ENCODE peak calls at places on chromosomes 11 and 22, in four cellular contexts. S, B, F and L are unnamed samples.

GRCh38 chr11:115141221-115141620 is 363.0 kb downstream of the CADM1 start:
- DNase-seq in F (no peak), B (no peak), S (no peak), L (no peak)

GRCh38 chr11:78244546-78245315 is 56.0 kb downstream of the USP35 start:
- DNase-seq in B (no peak), S (no peak), F (no peak), L (no peak)

GRCh38 chr11:71283960-71284359 is 31.6 kb upstream of the SHANK2 start:
- DNase-seq in S (peak; percentile 62), B (no peak), F (no peak), L (no peak)

GRCh38 chr11:75260396-75260795 is 19.8 kb downstream of the TPBGL start:
- DNase-seq in B (no peak), F (no peak), S (no peak), L (no peak)

GRCh38 chr11:36339899-36340298 is 43.8 kb downstream of the PRR5L start:
- DNase-seq in F (no peak), B (no peak), S (no peak), L (no peak)

GRCh38 chr11:11841121-11841604 is 609 bp upstream of the USP47 start:
- DNase-seq in F (no peak), B (peak; percentile 73), S (peak; percentile 19), L (peak; percentile 38)

GRCh38 chr11:62487698-62488551 is 58.7 kb downstream of the AHNAK start:
- DNase-seq in S (no peak), B (no peak), F (no peak), L (no peak)

GRCh38 chr11:99693941-99694492 is 673.3 kb downstream of the CNTN5 start:
- DNase-seq in B (no peak), S (peak; percentile 3), F (no peak), L (no peak)

GRCh38 chr22:38467438-38467903 is 425 bp upstream of the KDELR3 start:
- DNase-seq in F (no peak), B (peak; percentile 41), S (no peak), L (no peak)

GRCh38 chr11:2914475-2915195 is 14.6 kb downstream of the PHLDA2 start:
- DNase-seq in F (no peak), S (no peak), B (no peak), L (no peak)

GRCh38 chr11:62540804-62541671 is 5.6 kb downstream of the AHNAK start:
- DNase-seq in F (peak; percentile 76), S (no peak), B (no peak), L (no peak)

GRCh38 chr11:134347441-134347840 is 15.7 kb downstream of the GLB1L2 start:
- DNase-seq in S (no peak), B (no peak), F (no peak), L (no peak)

GRCh38 chr11:108278546-108278945 is 55.7 kb downstream of the ATM start:
- DNase-seq in F (no peak), S (no peak), B (no peak), L (peak; percentile 12)

GRCh38 chr22:28600546-28601143 is 79.0 kb downstream of the TTC28 start:
- DNase-seq in S (peak; percentile 53), F (no peak), B (peak; percentile 48), L (peak; percentile 36)

GRCh38 chr11:132123449-132123848 is 753.0 kb downstream of the NTM start:
- DNase-seq in F (no peak), S (no peak), B (no peak), L (no peak)

GRCh38 chr11:68932933-68933577 is 29.4 kb downstream of the IGHMBP2 start:
- DNase-seq in S (no peak), F (no peak), B (no peak), L (no peak)

GRCh38 chr22:20319041-20319744 is 667 bp downstream of the DGCR6L start:
- DNase-seq in B (peak; percentile 85), F (no peak), S (no peak), L (peak; percentile 45)

GRCh38 chr11:69075421-69076128 is 26.8 kb downstream of the TPCN2 start:
- DNase-seq in S (no peak), F (no peak), B (peak; percentile 61), L (no peak)

GRCh38 chr11:44632466-44633123 is 67.1 kb downstream of the CD82 start:
- DNase-seq in B (peak; percentile 70), S (peak; percentile 49), F (no peak), L (peak; percentile 57)

GRCh38 chr11:2927851-2928604 is 1.2 kb downstream of the PHLDA2 start:
- DNase-seq in F (no peak), S (no peak), B (peak; percentile 38), L (no peak)

GRCh38 chr22:50734343-50734771 is 3.6 kb upstream of the ACR start:
- DNase-seq in B (no peak), F (no peak), S (no peak), L (no peak)

GRCh38 chr11:69726019-69726418 is 22.2 kb upstream of the FGF19 start:
- DNase-seq in S (no peak), F (no peak), B (no peak), L (no peak)

GRCh38 chr11:114683007-114683406 is 4.7 kb downstream of the NXPE2 start:
- DNase-seq in F (no peak), S (no peak), B (no peak), L (no peak)

GRCh38 chr11:68028802-68029475 is 1.5 kb upstream of the NDUFS8 start:
- DNase-seq in F (no peak), S (no peak), B (no peak), L (no peak)

GRCh38 chr22:22418163-22418549 is 90.4 kb downstream of the ZNF280B start:
- DNase-seq in F (no peak), S (no peak), B (no peak), L (no peak)

GRCh38 chr11:69504127-69504526 is 22.7 kb downstream of the LINC01488 start:
- DNase-seq in B (no peak), F (no peak), S (no peak), L (no peak)

GRCh38 chr11:74694136-74694535 is 37.1 kb downstream of the CHRDL2 start:
- DNase-seq in B (peak; percentile 58), F (no peak), S (peak; percentile 57), L (no peak)

GRCh38 chr11:75767228-75767572 is 1.4 kb upstream of the DGAT2 start:
- DNase-seq in B (peak; percentile 70), F (no peak), S (no peak), L (no peak)

GRCh38 chr11:64529559-64530520 is 61.2 kb upstream of the SLC22A12 start:
- DNase-seq in B (no peak), S (no peak), F (no peak), L (no peak)

GRCh38 chr11:32312865-32313403 is 122.4 kb downstream of the WT1 start:
- DNase-seq in F (no peak), B (peak; percentile 63), S (peak; percentile 45), L (peak; percentile 69)

GRCh38 chr11:10893713-10894112 is 35.9 kb upstream of the ZBED5 start:
- DNase-seq in F (no peak), B (no peak), S (peak; percentile 50), L (no peak)

GRCh38 chr22:31228425-31228824 is 16.3 kb downstream of the LIMK2 start:
- DNase-seq in F (no peak), S (no peak), B (no peak), L (no peak)

GRCh38 chr11:86374586-86374985 is at the start of gene CCDC81:
- DNase-seq in S (no peak), F (no peak), B (no peak), L (no peak)

GRCh38 chr11:1399386-1400167 is 9.8 kb downstream of the BRSK2 start:
- DNase-seq in B (peak; percentile 18), F (no peak), S (no peak), L (no peak)
- TF ChIP-seq FOXM1 in B (no peak), F (no peak), S (no peak), L (no peak)

GRCh38 chr22:48346911-48347310 is 1480.8 kb downstream of the BRD1 start:
- DNase-seq in B (no peak), F (no peak), S (no peak), L (no peak)
- TF ChIP-seq FOXK2 in B (no peak), F (no peak), S (no peak), L (no peak)

DNA sequence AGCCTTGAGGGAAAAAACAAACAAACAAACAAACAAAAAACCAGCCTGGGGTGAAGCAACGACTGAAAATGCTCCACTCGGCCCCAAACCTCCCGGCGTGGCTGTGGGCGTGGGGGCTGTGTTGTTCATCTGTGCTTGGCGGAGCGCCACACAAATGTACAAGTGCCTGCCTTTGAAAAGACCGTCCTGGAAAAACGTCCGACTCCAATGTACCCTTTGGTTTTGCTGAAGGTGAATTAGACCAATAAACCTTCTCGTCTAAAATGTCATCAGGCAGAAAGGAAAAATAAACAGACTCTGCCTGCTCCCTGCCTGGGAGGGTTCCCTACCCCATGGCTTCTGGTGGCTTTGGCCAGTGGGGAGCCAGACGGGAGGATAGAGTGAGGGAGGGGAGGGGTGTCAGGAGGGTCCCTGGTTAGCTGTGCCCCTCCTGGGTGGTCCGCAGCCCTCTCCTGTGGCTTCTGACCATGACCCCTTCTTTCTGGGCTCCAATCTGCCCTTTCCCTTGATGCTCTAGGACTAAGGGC is 93.9 kb downstream of the TRMU start:
- DNase-seq in S (no peak), B (no peak), F (no peak), L (no peak)
- TF ChIP-seq FOXM1 in S (no peak), B (no peak), F (no peak), L (no peak)

DNA sequence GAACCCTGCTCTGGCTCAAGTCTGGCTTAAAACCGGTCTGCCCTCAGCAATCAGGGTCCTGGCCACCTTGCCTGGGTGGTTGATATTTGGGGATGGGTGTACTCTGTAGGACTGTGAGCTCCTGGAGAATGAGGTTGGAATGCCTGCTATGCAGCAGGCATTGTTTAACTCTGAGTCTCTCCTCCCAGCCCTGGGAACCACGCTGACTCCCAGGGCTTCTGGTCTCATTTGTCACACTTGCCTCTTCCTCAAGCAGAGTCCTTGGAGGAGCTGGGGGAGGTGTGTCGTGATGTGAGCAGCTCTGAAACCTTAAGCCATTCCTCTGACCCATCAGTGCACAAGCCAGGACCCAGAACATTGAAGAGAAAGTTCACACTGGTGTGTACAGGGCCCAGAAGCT is 340.1 kb downstream of the MN1 start:
- DNase-seq in F (no peak), S (no peak), B (no peak), L (no peak)
- TF ChIP-seq FOXK2 in F (no peak), S (no peak), B (no peak), L (no peak)

GRCh38 chr22:46075764-46076531 is 74.4 kb upstream of the PPARA start:
- DNase-seq in B (no peak), S (no peak), F (no peak), L (no peak)
- TF ChIP-seq FOXM1 in B (no peak), S (no peak), F (no peak), L (no peak)

GRCh38 chr22:43964314-43964857 is 9.1 kb downstream of the SAMM50 start:
- DNase-seq in F (no peak), S (no peak), B (no peak), L (no peak)
- TF ChIP-seq FOXK2 in F (no peak), S (no peak), B (no peak), L (no peak)